ENCODE peak calls at places on chromosomes 2 and 18, in four cellular contexts. L, V, A and G are unnamed samples.

GRCh38 chr2:200635251-200635650 is 49.4 kb downstream of the AOX1 start:
- DNase-seq in L (no peak), V (peak; percentile 89), A (no peak), G (no peak)

GRCh38 chr2:133342283-133342895 is 225.9 kb downstream of the NCKAP5 start:
- DNase-seq in L (no peak), V (no peak), A (no peak), G (no peak)

GRCh38 chr2:240390091-240391073 is 45.1 kb upstream of the GPC1 start:
- DNase-seq in L (no peak), V (no peak), A (no peak), G (no peak)

GRCh38 chr18:70289351-70290330 is 796 bp downstream of the SOCS6 start:
- DNase-seq in L (no peak), V (no peak), A (peak; percentile 26), G (no peak)

GRCh38 chr2:182706751-182707150 is 9.3 kb upstream of the DNAJC10 start:
- DNase-seq in L (no peak), V (no peak), A (no peak), G (no peak)

GRCh38 chr2:162731917-162732804 is 106.4 kb downstream of the KCNH7 start:
- DNase-seq in L (no peak), V (no peak), A (no peak), G (no peak)

GRCh38 chr2:61946661-61947060 is 41.2 kb downstream of the COMMD1 start:
- DNase-seq in L (peak; percentile 33), V (no peak), A (no peak), G (no peak)

GRCh38 chr2:193885419-193885818 is 1690.7 kb upstream of the TMEFF2 start:
- DNase-seq in L (no peak), V (no peak), A (no peak), G (no peak)

GRCh38 chr2:46187112-46187618 is 110.0 kb upstream of the EPAS1 start:
- DNase-seq in L (peak; percentile 49), V (no peak), A (no peak), G (no peak)

GRCh38 chr2:218631837-218632236 is 24.1 kb downstream of the PLCD4 start:
- DNase-seq in L (peak; percentile 27), V (no peak), A (peak; percentile 76), G (peak; percentile 38)

GRCh38 chr2:224904390-224904789 is 137.9 kb downstream of the DOCK10 start:
- DNase-seq in L (no peak), V (no peak), A (no peak), G (no peak)

GRCh38 chr18:48814490-48815181 is 136.1 kb downstream of the SMAD7 start:
- DNase-seq in L (no peak), V (no peak), A (no peak), G (no peak)

GRCh38 chr18:79510046-79510685 is 114.4 kb downstream of the NFATC1 start:
- DNase-seq in L (no peak), V (no peak), A (no peak), G (no peak)

GRCh38 chr2:3787768-3788167 is 84.4 kb downstream of the DCDC2C start:
- DNase-seq in L (no peak), V (no peak), A (no peak), G (no peak)

GRCh38 chr2:179861777-179862117 is 335 bp upstream of the ZNF385B start:
- DNase-seq in L (peak; percentile 17), V (no peak), A (peak; percentile 8), G (no peak)

GRCh38 chr2:109238580-109238979 is 109.6 kb downstream of the SH3RF3 start:
- DNase-seq in L (peak; percentile 57), V (peak; percentile 92), A (peak; percentile 72), G (peak; percentile 28)

GRCh38 chr2:7725132-7725849 is 808.1 kb downstream of the RNF144A start:
- DNase-seq in L (no peak), V (no peak), A (no peak), G (no peak)

GRCh38 chr2:101883860-101884259 is 107.9 kb upstream of the IL1R2 start:
- DNase-seq in L (peak; percentile 39), V (peak; percentile 20), A (peak; percentile 48), G (peak; percentile 35)

GRCh38 chr2:205930209-205930608 is 155.8 kb downstream of the INO80D start:
- DNase-seq in L (peak; percentile 41), V (no peak), A (no peak), G (no peak)

GRCh38 chr2:46248171-46248570 is 49.0 kb upstream of the EPAS1 start:
- DNase-seq in L (no peak), V (no peak), A (no peak), G (no peak)

GRCh38 chr2:229795058-229795457 is 80.7 kb upstream of the DNER start:
- DNase-seq in L (no peak), V (no peak), A (no peak), G (no peak)

GRCh38 chr2:233656443-233656842 is 15.3 kb upstream of the UGT1A9 start:
- DNase-seq in L (no peak), V (no peak), A (no peak), G (no peak)

GRCh38 chr2:168427451-168427850 is 28.6 kb upstream of the CERS6 start:
- DNase-seq in L (peak; percentile 95), V (no peak), A (no peak), G (no peak)

GRCh38 chr2:198117397-198118041 is 313.1 kb downstream of the PLCL1 start:
- DNase-seq in L (no peak), V (no peak), A (no peak), G (no peak)

DNA sequence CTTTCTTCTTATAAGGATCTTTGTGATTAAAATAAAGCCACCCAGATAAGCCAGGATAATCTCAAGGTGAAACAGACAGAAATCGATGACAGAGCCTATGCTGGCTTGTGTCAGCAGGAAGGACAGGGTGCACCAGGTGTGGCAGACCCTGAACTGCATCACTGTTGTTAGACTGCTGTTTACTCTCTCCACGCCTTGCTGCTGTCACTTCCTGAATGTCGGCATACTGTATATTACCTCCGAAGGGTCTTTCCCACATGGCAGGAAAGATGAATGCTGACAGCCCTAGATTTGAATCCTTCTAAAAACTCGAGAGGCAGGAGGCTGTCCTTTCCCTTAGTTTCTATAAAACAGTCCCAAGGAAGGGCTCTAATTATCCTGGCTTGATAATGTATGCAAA is 18.9 kb upstream of the TMEM163 start:
- DNase-seq in L (no peak), V (no peak), A (no peak), G (no peak)
- H3K27ac ChIP-seq in L (no peak overlapping the region), V (no peak overlapping the region), A (no peak overlapping the region), G (no peak overlapping the region)

GRCh38 chr2:28602136-28602660 is 106.3 kb downstream of the PLB1 start:
- DNase-seq in L (no peak), V (no peak), A (no peak), G (no peak)
- H3K27ac ChIP-seq in L (no peak overlapping the region), V (peak overlapping the region; percentile 87), A (peak overlapping the region; percentile 45), G (no peak overlapping the region)

DNA sequence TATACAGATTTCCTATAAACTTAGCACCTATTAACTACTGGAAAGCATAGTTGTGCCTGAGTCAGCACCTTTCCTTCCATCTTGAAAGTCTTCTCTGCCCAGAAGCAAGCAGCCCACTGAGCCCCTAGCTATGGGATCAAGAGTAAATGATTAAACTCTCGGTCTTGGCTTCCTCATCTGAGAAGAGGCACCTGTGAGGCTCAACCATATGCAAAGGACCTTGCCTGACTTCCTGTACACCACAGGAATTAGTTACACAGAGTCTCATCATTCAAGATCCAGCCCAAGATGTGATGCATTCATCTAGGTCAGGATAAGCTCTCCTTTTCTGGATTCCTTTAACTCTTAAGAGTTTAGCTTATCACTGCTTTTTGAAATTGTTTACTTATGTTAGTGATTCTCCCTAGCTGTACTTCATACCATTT is 96.0 kb downstream of the CDH2 start:
- DNase-seq in L (peak; percentile 72), V (no peak), A (no peak), G (no peak)
- H3K27ac ChIP-seq in L (no peak overlapping the region), V (no peak overlapping the region), A (no peak overlapping the region), G (no peak overlapping the region)

GRCh38 chr18:23756590-23757540 is 67.6 kb downstream of the LAMA3 start:
- DNase-seq in L (no peak), V (no peak), A (no peak), G (no peak)

GRCh38 chr18:23758281-23758680 is 69.0 kb downstream of the LAMA3 start:
- DNase-seq in L (no peak), V (no peak), A (no peak), G (no peak)

GRCh38 chr18:23746851-23747250 is 57.6 kb downstream of the LAMA3 start:
- DNase-seq in L (no peak), V (no peak), A (no peak), G (no peak)

GRCh38 chr18:23752363-23752762 is 63.1 kb downstream of the LAMA3 start:
- DNase-seq in L (no peak), V (no peak), A (no peak), G (no peak)

DNA sequence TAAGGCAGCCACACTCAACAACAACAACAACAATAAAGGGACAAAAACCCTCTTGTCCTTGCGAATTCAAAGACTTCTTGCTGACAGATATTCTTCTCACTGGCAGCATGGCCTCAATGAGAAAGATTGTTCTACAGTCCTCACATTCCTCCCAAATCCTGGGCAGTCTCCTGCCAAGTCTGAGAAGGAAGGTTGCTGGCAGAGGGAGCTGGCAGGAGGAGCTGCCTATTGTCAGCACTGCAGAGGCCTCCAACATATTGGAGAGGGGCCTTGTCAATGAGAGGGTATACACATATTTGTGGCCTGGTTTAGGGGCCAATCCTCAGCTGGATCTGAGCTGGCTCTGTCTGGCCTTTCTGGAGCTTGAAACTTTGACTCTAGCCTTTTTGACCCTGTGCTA is 63.5 kb downstream of the LAMA3 start:
- DNase-seq in L (no peak), V (no peak), A (no peak), G (no peak)
- H3K27ac ChIP-seq in L (no peak overlapping the region), V (no peak overlapping the region), A (no peak overlapping the region), G (no peak overlapping the region)

GRCh38 chr2:106158131-106158530 is 36.0 kb downstream of the UXS1 start:
- DNase-seq in L (no peak), V (no peak), A (no peak), G (no peak)

GRCh38 chr2:106157416-106157815 is 36.7 kb downstream of the UXS1 start:
- DNase-seq in L (no peak), V (no peak), A (no peak), G (no peak)

GRCh38 chr2:106160786-106161261 is 33.3 kb downstream of the UXS1 start:
- DNase-seq in L (no peak), V (no peak), A (no peak), G (no peak)

GRCh38 chr2:106159867-106160785 is 34.0 kb downstream of the UXS1 start:
- DNase-seq in L (no peak), V (no peak), A (no peak), G (no peak)

GRCh38 chr2:106158871-106159270 is 35.2 kb downstream of the UXS1 start:
- DNase-seq in L (no peak), V (no peak), A (no peak), G (no peak)
- H3K27ac ChIP-seq in L (no peak overlapping the region), V (no peak overlapping the region), A (no peak overlapping the region), G (no peak overlapping the region)

GRCh38 chr18:45792551-45793294 is 32.8 kb upstream of the SIGLEC15 start:
- DNase-seq in L (no peak), V (no peak), A (no peak), G (no peak)
- H3K27ac ChIP-seq in L (peak overlapping the region; percentile 72), V (no peak overlapping the region), A (peak overlapping the region; percentile 90), G (no peak overlapping the region)